ENCODE peak calls at places on chromosome 1, in five cellular contexts. X is colonic mucosa; C is effector memory CD4-positive, alpha-beta T cell; Y is neural progenitor cell; W is aorta. E is an unnamed sample.

GRCh38 chr1:27686223-27686990 is 14.4 kb upstream of the IFI6 start:
- DNase-seq in X (peak; percentile 90), C (no peak), Y (peak; percentile 38), W (no peak), E (no peak)

GRCh38 chr1:247007511-247008405 is at the start of gene ZNF695:
- DNase-seq in X (peak; percentile 93), C (peak; percentile 2), Y (peak; percentile 99), W (peak; percentile 86), E (no peak)

GRCh38 chr1:214823311-214824117 is 220.5 kb downstream of the CENPF start:
- DNase-seq in X (no peak), C (no peak), Y (no peak), W (no peak), E (no peak)

GRCh38 chr1:205354259-205354904 is 2.3 kb downstream of the KLHDC8A start:
- DNase-seq in X (peak; percentile 77), C (peak; percentile 19), Y (peak; percentile 84), W (peak; percentile 72), E (peak; percentile 62)

GRCh38 chr1:41953291-41953690 is 34.6 kb upstream of the HIVEP3 start:
- DNase-seq in X (no peak), C (no peak), Y (no peak), W (no peak), E (no peak)

GRCh38 chr1:227939791-227940771 is 7.7 kb downstream of the WNT9A start:
- DNase-seq in X (peak; percentile 10), C (no peak), Y (no peak), W (peak; percentile 60), E (no peak)

GRCh38 chr1:112715264-112716053 is at the start of gene PPM1J:
- DNase-seq in X (peak; percentile 100), C (peak; percentile 96), Y (peak; percentile 92), W (peak; percentile 100), E (peak; percentile 97)

GRCh38 chr1:227894306-227894721 is 53.4 kb downstream of the WNT9A start:
- DNase-seq in X (no peak), C (no peak), Y (no peak), W (peak; percentile 59), E (no peak)

GRCh38 chr1:154808909-154809262 is 61.2 kb downstream of the KCNN3 start:
- DNase-seq in X (no peak), C (no peak), Y (no peak), W (no peak), E (no peak)

GRCh38 chr1:16906873-16907272 is 11.1 kb downstream of the RNU1-2 start:
- DNase-seq in X (no peak), C (no peak), Y (no peak), W (no peak), E (no peak)

DNA sequence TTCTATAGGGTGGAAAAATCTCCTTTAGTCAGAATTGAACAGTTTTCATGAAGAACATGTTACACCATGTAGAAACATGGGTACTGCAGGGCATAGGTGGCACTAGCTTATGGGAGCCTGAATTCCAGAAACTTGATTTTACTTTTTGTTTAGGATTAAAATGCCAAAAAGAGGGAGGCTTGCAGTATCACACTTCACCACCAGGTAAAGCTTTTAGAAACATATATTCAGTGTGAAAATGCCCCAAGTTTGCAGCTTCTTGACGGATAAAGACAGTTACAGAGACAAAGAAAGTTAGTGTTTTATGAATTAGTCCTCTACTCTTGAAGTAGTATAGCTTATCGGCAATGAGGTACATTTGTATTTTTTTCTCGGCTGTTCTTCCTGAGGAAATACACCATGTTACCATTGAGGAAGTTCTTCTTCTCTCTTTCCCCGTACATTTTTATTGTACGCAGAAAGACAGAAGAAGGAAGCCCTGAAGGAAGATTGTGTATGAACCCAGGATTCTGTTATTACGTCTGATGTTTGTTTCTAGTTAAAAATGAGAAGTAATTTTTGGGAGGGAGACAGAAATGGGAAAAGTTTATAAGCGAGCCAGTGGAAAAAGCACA is 66.1 kb downstream of the PBX1 start:
- DNase-seq in X (no peak), C (no peak), Y (no peak), W (no peak), E (no peak)
- H3K4me1 ChIP-seq in X (peaks cover 5% of the 10 kb centered on the region), C (no peaks in the 10 kb centered on the region), Y (peaks cover 31% of the 10 kb centered on the region), W (no peaks in the 10 kb centered on the region), E (no peaks in the 10 kb centered on the region)

GRCh38 chr1:235979716-235980338 is 85.1 kb downstream of the NID1 start:
- DNase-seq in X (no peak), C (no peak), Y (peak; percentile 34), W (no peak), E (no peak)
- H3K27ac ChIP-seq in X (no peak overlapping the region), C (no peak overlapping the region), Y (peak overlapping the region; percentile 36), W (no peak overlapping the region), E (no peak overlapping the region)

DNA sequence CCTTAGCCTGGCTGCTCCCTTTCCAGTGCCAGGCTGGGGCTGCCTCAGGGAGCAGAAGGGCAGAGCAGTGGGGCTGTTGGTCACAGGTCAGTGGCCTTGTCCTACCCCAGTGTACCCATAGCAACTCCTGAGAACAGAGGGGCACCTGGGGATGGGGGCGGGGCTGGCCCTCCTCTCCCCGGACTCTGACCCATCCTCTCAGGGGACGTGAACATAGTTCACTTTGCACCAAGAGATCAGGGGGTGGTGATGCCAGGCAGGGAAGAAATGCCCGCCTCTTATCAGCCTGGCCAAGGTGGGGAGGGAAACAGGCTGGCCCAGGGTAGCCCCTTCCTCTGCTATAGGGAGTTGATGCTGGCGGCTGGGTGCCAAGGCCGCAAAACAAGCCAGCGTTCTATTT is 4.9 kb downstream of the ETNK2 start:
- DNase-seq in X (no peak), C (no peak), Y (no peak), W (peak; percentile 55), E (no peak)
- H3K9me3 ChIP-seq in X (no peaks in the 10 kb centered on the region), C (no peaks in the 10 kb centered on the region), Y (no peaks in the 10 kb centered on the region), W (no peaks in the 10 kb centered on the region), E (no peaks in the 10 kb centered on the region)

DNA sequence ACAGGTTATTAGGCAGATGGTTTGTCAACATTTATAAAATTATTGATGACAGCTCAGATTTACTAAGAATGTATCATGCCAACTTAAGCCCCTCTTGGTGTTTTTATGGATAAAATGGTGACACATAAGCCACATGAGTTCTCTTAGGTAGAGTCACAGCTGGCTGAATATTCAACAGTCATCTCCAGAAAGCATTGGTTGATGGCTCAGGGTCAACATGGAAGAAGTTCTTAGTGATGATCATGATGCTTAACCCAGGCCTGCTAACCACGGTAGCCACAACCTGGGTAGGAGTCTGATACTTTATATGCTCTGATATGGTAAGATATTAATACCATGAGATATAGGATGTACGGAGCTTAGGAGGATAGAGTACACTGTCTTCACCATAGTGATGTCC is 46.4 kb upstream of the SIPA1L2 start:
- DNase-seq in X (no peak), C (no peak), Y (no peak), W (no peak), E (no peak)
- H3K4me1 ChIP-seq in X (no peaks in the 10 kb centered on the region), C (no peaks in the 10 kb centered on the region), Y (peaks cover 10% of the 10 kb centered on the region), W (no peaks in the 10 kb centered on the region), E (no peaks in the 10 kb centered on the region)

DNA sequence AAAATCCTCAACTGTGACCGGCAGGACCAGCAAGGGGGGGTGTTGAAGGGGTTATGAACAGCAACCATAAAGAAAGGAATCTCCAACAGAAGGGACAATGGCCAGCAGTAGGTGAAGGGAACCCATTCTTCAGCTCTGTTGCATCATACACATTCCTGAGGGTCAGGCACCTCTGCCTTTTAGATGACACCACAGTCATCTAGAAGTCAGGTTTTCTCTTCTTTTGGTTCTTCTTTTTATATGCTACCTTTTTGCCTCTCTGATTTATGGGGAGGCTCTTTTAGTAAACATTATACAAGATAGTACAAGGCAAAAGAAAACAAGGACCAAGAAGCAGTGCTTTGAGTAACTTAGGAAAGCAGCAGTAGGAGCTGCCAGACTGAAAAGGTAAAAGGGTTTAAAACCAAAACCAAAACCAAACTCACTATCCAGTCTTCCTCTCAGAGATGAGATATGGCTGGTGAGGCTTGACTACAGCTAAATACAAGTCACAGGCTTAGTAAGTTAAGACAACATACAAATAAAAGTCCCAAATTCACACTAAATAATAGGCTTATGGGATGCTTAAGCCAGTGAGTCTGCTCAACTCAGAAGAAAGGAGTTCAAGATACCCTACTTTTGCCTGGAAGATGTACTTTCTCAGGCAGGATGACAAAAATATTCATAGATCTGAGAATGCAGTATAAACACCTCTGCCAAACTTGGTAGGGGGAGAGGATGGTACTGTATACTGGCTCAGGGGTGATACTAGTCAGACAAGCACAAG is 4.1 kb downstream of the TEX38 start:
- DNase-seq in X (no peak), C (no peak), Y (no peak), W (no peak), E (peak; percentile 39)
- H3K27ac ChIP-seq in X (no peak overlapping the region), C (peak overlapping the region; percentile 58), Y (no peak overlapping the region), W (no peak overlapping the region), E (peak overlapping the region; percentile 47)

E was measured in CD4-positive, alpha-beta memory T cell.